ENCODE peak calls at places on chromosomes 1 and 21, in ten cellular contexts. B is pancreas; V is lower lobe of right lung; S is Panc1; W is AG10803; F is astrocyte of the hippocampus; M is M059J; C is stimulated activated CD4-positive, alpha-beta T cell treated with anti-CD3 and anti-CD28 coated beads, Interleukin-1b, Interleukin-23, amount 100 ng/mL, for 1 hour; Z is fibroblast of lung; D is body of pancreas. H is an unnamed sample.

GRCh38 chr21:14403681-14404318 is 20.9 kb upstream of the HSPA13 start:
- DNase-seq in Z (peak; percentile 23), W (peak; percentile 39), B (no peak), V (no peak), F (peak; percentile 52), D (no peak), C (no peak), M (peak; percentile 34), S (no peak), H (no peak)

GRCh38 chr1:27491748-27492700 is 2.1 kb upstream of the WASF2 start:
- DNase-seq in D (no peak), B (no peak), W (peak; percentile 61), Z (peak; percentile 40), C (no peak), M (peak; percentile 71), V (peak; percentile 45), F (peak; percentile 61), S (no peak), H (no peak)

GRCh38 chr1:46691997-46692790 is 20.5 kb downstream of the TEX38 start:
- DNase-seq in C (no peak), B (no peak), D (peak; percentile 21), V (no peak), S (no peak), M (peak; percentile 26), Z (peak; percentile 30), F (peak; percentile 38), W (peak; percentile 36), H (no peak)

GRCh38 chr1:23188434-23188884 is 19.8 kb upstream of the LUZP1 start:
- DNase-seq in B (no peak), C (no peak), S (no peak), D (no peak), V (no peak), W (no peak), Z (no peak), M (no peak), F (no peak), H (no peak)

GRCh38 chr1:177772621-177773020 is 197.2 kb downstream of the SEC16B start:
- DNase-seq in B (no peak), W (peak; percentile 65), Z (peak; percentile 55), V (no peak), F (no peak), S (no peak), C (no peak), M (no peak), D (no peak), H (no peak)

GRCh38 chr1:44628962-44629756 is 45.1 kb downstream of the TMEM53 start:
- DNase-seq in S (peak; percentile 89), D (no peak), Z (peak; percentile 98), C (no peak), B (no peak), M (peak; percentile 98), W (peak; percentile 99), F (peak; percentile 90), V (no peak), H (no peak)

GRCh38 chr1:204127597-204128242 is 24.1 kb downstream of the ETNK2 start:
- DNase-seq in D (peak; percentile 81), C (no peak), S (peak; percentile 54), M (peak; percentile 81), W (peak; percentile 86), F (peak; percentile 90), Z (peak; percentile 65), V (peak; percentile 64), B (peak; percentile 62), H (no peak)

GRCh38 chr1:9317591-9318331 is 25.1 kb downstream of the SPSB1 start:
- DNase-seq in C (no peak), D (peak; percentile 33), M (peak; percentile 89), Z (peak; percentile 80), F (peak; percentile 69), B (no peak), S (no peak), W (peak; percentile 54), V (no peak), H (no peak)

GRCh38 chr1:76835203-76835602 is 32.1 kb upstream of the ST6GALNAC5 start:
- DNase-seq in B (no peak), W (peak; percentile 66), C (no peak), M (peak; percentile 62), S (no peak), D (no peak), Z (peak; percentile 80), V (no peak), F (peak; percentile 86), H (no peak)

GRCh38 chr1:198156111-198156744 is 570 bp upstream of the NEK7 start:
- DNase-seq in S (peak; percentile 84), V (peak; percentile 58), B (peak; percentile 53), D (peak; percentile 67), M (peak; percentile 80), C (peak; percentile 46), F (peak; percentile 86), W (peak; percentile 81), Z (peak; percentile 83), H (peak; percentile 59)

GRCh38 chr1:65153635-65154034 is 5.6 kb downstream of the AK4 start:
- DNase-seq in F (no peak), W (no peak), D (no peak), Z (no peak), C (no peak), M (no peak), V (no peak), B (no peak), S (no peak), H (no peak)

GRCh38 chr1:1349256-1350012 is at the start of gene DVL1:
- DNase-seq in D (peak; percentile 70), C (peak; percentile 59), W (peak; percentile 79), S (no peak), F (peak; percentile 91), V (peak; percentile 76), M (peak; percentile 60), B (peak; percentile 66), Z (peak; percentile 62), H (no peak)

GRCh38 chr1:21335750-21336168 is 45.5 kb upstream of the ECE1 start:
- DNase-seq in D (peak; percentile 59), Z (no peak), B (no peak), W (no peak), C (no peak), S (no peak), F (peak; percentile 51), M (peak; percentile 85), V (no peak), H (no peak)

GRCh38 chr21:43936186-43936967 is 71.4 kb downstream of the AGPAT3 start:
- DNase-seq in C (no peak), Z (peak; percentile 45), V (no peak), F (peak; percentile 52), B (no peak), S (no peak), D (no peak), M (no peak), W (peak; percentile 58), H (no peak)

GRCh38 chr1:229344937-229345684 is 2.3 kb upstream of the CCSAP start:
- DNase-seq in C (no peak), M (peak; percentile 9), F (peak; percentile 22), Z (peak; percentile 21), D (no peak), S (no peak), W (peak; percentile 47), V (no peak), B (no peak), H (no peak)

GRCh38 chr1:99685516-99686180 is 39.7 kb downstream of the PALMD start:
- DNase-seq in D (peak; percentile 77), S (peak; percentile 38), C (peak; percentile 13), B (peak; percentile 53), Z (peak; percentile 80), M (peak; percentile 89), V (peak; percentile 69), W (peak; percentile 93), F (peak; percentile 88), H (peak; percentile 25)

GRCh38 chr1:153760440-153760839 is 14.8 kb upstream of the SLC27A3 start:
- DNase-seq in M (peak; percentile 24), C (no peak), S (no peak), B (no peak), Z (peak; percentile 27), F (no peak), D (no peak), V (no peak), W (peak; percentile 53), H (no peak)

GRCh38 chr1:15765495-15766194 is 7.0 kb downstream of the FBLIM1 start:
- DNase-seq in V (no peak), D (peak; percentile 60), M (peak; percentile 96), W (peak; percentile 78), C (no peak), B (peak; percentile 35), Z (peak; percentile 97), S (no peak), F (peak; percentile 92), H (peak; percentile 92)

GRCh38 chr1:6414443-6414844 is 5.3 kb downstream of the HES2 start:
- DNase-seq in C (no peak), M (peak; percentile 84), F (peak; percentile 72), Z (peak; percentile 58), V (no peak), S (no peak), D (peak; percentile 33), W (peak; percentile 41), B (no peak), H (peak; percentile 99)

GRCh38 chr1:166354411-166354810 is 187.6 kb upstream of the FAM78B start:
- DNase-seq in B (no peak), V (no peak), W (no peak), C (no peak), F (no peak), M (peak; percentile 15), Z (no peak), S (no peak), D (no peak), H (no peak)

GRCh38 chr21:43917515-43918384 is 52.7 kb downstream of the AGPAT3 start:
- DNase-seq in S (peak; percentile 5), M (no peak), V (peak; percentile 32), Z (no peak), B (no peak), C (no peak), D (no peak), F (no peak), W (no peak), H (no peak)

GRCh38 chr1:203627819-203628184 is 1.2 kb downstream of the ATP2B4 start:
- DNase-seq in M (peak; percentile 69), B (no peak), F (peak; percentile 63), V (peak; percentile 52), S (no peak), D (peak; percentile 27), Z (peak; percentile 49), C (no peak), W (peak; percentile 57), H (no peak)

GRCh38 chr1:172929006-172929405 is 121.7 kb downstream of the TNFSF18 start:
- DNase-seq in M (no peak), D (no peak), S (no peak), V (no peak), Z (peak; percentile 73), C (no peak), F (no peak), W (no peak), B (no peak), H (no peak)

GRCh38 chr1:245685111-245685810 is 530.5 kb downstream of the KIF26B start:
- DNase-seq in Z (no peak), B (no peak), D (no peak), C (no peak), W (no peak), S (no peak), M (no peak), V (no peak), F (no peak), H (no peak)

GRCh38 chr1:39639333-39640130 is at the start of gene HEYL:
- DNase-seq in V (peak; percentile 84), F (peak; percentile 57), C (peak; percentile 67), Z (peak; percentile 32), S (peak; percentile 32), B (peak; percentile 87), M (no peak), D (peak; percentile 92), W (no peak), H (no peak)

GRCh38 chr21:30194701-30195299 is 21.1 kb downstream of the CLDN8 start:
- DNase-seq in W (peak; percentile 6), C (no peak), S (no peak), B (no peak), V (no peak), M (peak; percentile 19), F (peak; percentile 11), D (no peak), Z (no peak), H (peak; percentile 42)

GRCh38 chr1:153253693-153254092 is 5.8 kb upstream of the LORICRIN start:
- DNase-seq in W (no peak), D (no peak), M (no peak), S (no peak), F (no peak), Z (no peak), C (no peak), B (no peak), V (no peak), H (no peak)

GRCh38 chr1:240385985-240386978 is 225.7 kb downstream of the GREM2 start:
- DNase-seq in B (no peak), D (no peak), W (peak; percentile 93), V (no peak), M (peak; percentile 95), F (peak; percentile 85), Z (peak; percentile 96), S (no peak), C (no peak), H (no peak)